ENCODE peak calls at places on chromosome 3, in four cellular contexts. C, N, A and Z are unnamed samples.

GRCh38 chr3:1235526-1236120 is 142.8 kb downstream of the CNTN6 start:
- DNase-seq in C (no peak), N (no peak), A (no peak), Z (no peak)

GRCh38 chr3:66504761-66505641 is 4.2 kb upstream of the LRIG1 start:
- DNase-seq in C (no peak), N (no peak), A (no peak), Z (peak; percentile 38)

GRCh38 chr3:101873619-101874018 is 24.3 kb downstream of the NFKBIZ start:
- DNase-seq in A (peak; percentile 63), N (no peak), C (peak; percentile 75), Z (no peak)

GRCh38 chr3:186411089-186411488 is 49.1 kb upstream of the DGKG start:
- DNase-seq in N (no peak), A (no peak), C (no peak), Z (no peak)

GRCh38 chr3:186361612-186362408 is at the start of gene DGKG:
- DNase-seq in C (peak; percentile 29), N (no peak), A (no peak), Z (no peak)

GRCh38 chr3:6542795-6543194 is 318.1 kb upstream of the GRM7 start:
- DNase-seq in N (no peak), C (no peak), A (no peak), Z (no peak)

GRCh38 chr3:79003994-79004393 is 763.8 kb downstream of the ROBO1 start:
- DNase-seq in A (no peak), C (no peak), N (no peak), Z (no peak)

GRCh38 chr3:129890125-129890524 is 3.4 kb downstream of the TMCC1 start:
- DNase-seq in N (no peak), C (no peak), A (peak; percentile 78), Z (no peak)

GRCh38 chr3:197372076-197372661 is 73.8 kb upstream of the DLG1 start:
- DNase-seq in N (no peak), C (peak; percentile 98), A (no peak), Z (peak; percentile 88)

GRCh38 chr3:79490165-79491028 is 277.4 kb downstream of the ROBO1 start:
- DNase-seq in C (no peak), A (peak; percentile 48), N (no peak), Z (no peak)

GRCh38 chr3:4986611-4987373 is 7.6 kb downstream of the BHLHE40 start:
- DNase-seq in N (peak; percentile 98), A (peak; percentile 97), C (peak; percentile 98), Z (peak; percentile 98)

GRCh38 chr3:62757045-62757444 is 118.2 kb downstream of the CADPS start:
- DNase-seq in A (no peak), N (no peak), C (no peak), Z (no peak)

GRCh38 chr3:151918253-151919029 is 45.0 kb downstream of the SUCNR1 start:
- DNase-seq in N (peak; percentile 50), A (peak; percentile 72), C (peak; percentile 79), Z (peak; percentile 53)

GRCh38 chr3:194637066-194637465 is 3.8 kb upstream of the TMEM44 start:
- DNase-seq in A (no peak), C (peak; percentile 24), N (no peak), Z (no peak)

GRCh38 chr3:51942603-51943450 is 664 bp downstream of the PARP3 start:
- DNase-seq in A (peak; percentile 23), N (peak; percentile 26), C (peak; percentile 70), Z (peak; percentile 63)

GRCh38 chr3:185460719-185461350 is 38.0 kb downstream of the TMEM41A start:
- DNase-seq in C (peak; percentile 75), N (peak; percentile 32), A (peak; percentile 37), Z (no peak)

GRCh38 chr3:23594066-23594465 is 211.7 kb upstream of the UBE2E1 start:
- DNase-seq in N (no peak), A (no peak), C (no peak), Z (no peak)

GRCh38 chr3:54649551-54649950 is 278.3 kb downstream of the LRTM1 start:
- DNase-seq in N (no peak), A (no peak), C (no peak), Z (no peak)

GRCh38 chr3:102444101-102444500 is 9.3 kb downstream of the ZPLD1 start:
- DNase-seq in N (no peak), C (no peak), A (no peak), Z (no peak)

GRCh38 chr3:11380314-11380713 is 108.1 kb downstream of the ATG7 start:
- DNase-seq in A (peak; percentile 42), N (no peak), C (no peak), Z (peak; percentile 21)

GRCh38 chr3:87426916-87427315 is 150.5 kb upstream of the POU1F1 start:
- DNase-seq in C (peak; percentile 40), A (peak; percentile 55), N (no peak), Z (no peak)

GRCh38 chr3:81218023-81218422 is 543.4 kb downstream of the GBE1 start:
- DNase-seq in A (peak; percentile 41), N (no peak), C (peak; percentile 73), Z (peak; percentile 44)

GRCh38 chr3:46065751-46066256 is 38.5 kb upstream of the XCR1 start:
- DNase-seq in N (no peak), A (no peak), C (no peak), Z (no peak)

GRCh38 chr3:14811733-14812132 is 7.0 kb upstream of the FGD5 start:
- DNase-seq in C (no peak), N (no peak), A (peak; percentile 75), Z (no peak)

GRCh38 chr3:14810070-14810732 is 8.6 kb upstream of the FGD5 start:
- DNase-seq in A (peak; percentile 81), N (no peak), C (no peak), Z (peak; percentile 54)

GRCh38 chr3:14808502-14809266 is 10.1 kb upstream of the FGD5 start:
- DNase-seq in C (no peak), A (no peak), N (no peak), Z (no peak)

GRCh38 chr3:14812196-14812785 is 6.5 kb upstream of the FGD5 start:
- DNase-seq in A (peak; percentile 67), N (no peak), C (no peak), Z (no peak)

DNA sequence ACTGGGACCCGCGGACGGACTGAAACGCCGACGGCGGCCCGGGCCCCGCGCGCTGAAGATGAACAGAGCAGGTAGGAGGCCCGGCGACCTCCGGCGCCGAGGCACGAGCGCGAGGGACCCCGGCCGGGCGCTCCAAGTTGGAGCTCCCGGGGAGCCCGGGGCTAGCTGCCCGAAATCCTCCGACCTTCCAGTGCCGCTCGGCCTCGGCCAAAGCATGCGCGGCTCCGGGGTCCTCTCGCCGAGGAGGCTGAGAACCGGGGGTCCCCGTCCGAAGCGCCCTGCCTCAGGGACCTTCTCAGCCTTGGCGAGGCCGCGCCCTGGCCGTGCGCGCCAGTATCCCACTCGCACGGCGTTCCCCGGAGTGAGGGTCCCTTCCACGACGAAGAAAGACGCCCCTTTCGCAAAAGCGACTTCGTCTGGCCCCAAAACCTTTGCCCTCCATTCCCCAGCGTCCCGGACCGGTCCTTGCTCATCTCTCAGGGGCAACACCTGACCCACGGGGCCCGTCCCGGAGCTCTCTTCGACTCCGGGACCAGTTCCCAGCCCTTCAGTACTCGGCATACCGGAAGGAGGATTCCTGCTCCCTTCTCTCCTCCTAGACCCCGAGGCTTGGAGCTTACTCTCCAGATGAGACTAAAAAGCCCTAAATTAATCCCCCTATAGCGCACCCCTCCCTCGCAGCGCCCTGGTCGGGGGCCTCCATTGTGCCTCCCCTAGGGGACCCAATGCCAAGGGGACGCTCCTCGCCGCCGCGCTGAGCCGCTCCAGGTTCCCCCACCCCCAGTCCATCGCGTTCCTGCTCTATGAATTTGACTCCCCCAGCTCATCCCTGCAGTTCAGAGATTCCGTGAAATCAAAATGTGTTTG is 7.7 kb upstream of the FGD5 start:
- DNase-seq in N (no peak), C (no peak), A (peak; percentile 53), Z (no peak)
- TF ChIP-seq EZH2 in N (no peak), C (no peak), A (no peak), Z (no peak)

GRCh38 chr3:53588122-53588521 is 93.7 kb downstream of the CACNA1D start:
- DNase-seq in A (no peak), C (peak; percentile 69), N (no peak), Z (no peak)
- TF ChIP-seq CTCF in A (no peak), C (no peak), N (no peak), Z (no peak)

GRCh38 chr3:153357436-153357835 is 195.4 kb downstream of the RAP2B start:
- DNase-seq in N (no peak), A (no peak), C (peak; percentile 46), Z (no peak)

GRCh38 chr3:153354641-153355040 is 192.6 kb downstream of the RAP2B start:
- DNase-seq in A (no peak), N (no peak), C (no peak), Z (no peak)

GRCh38 chr3:153355559-153355958 is 193.5 kb downstream of the RAP2B start:
- DNase-seq in A (no peak), C (no peak), N (no peak), Z (no peak)

GRCh38 chr3:153356908-153357307 is 194.9 kb downstream of the RAP2B start:
- DNase-seq in A (no peak), C (no peak), N (no peak), Z (no peak)
- H4K20me1 ChIP-seq in A (no peaks in the 10 kb centered on the region), C (no peaks in the 10 kb centered on the region), N (no peaks in the 10 kb centered on the region), Z (no peaks in the 10 kb centered on the region)

GRCh38 chr3:50155891-50156290 is 767 bp downstream of the SEMA3F start:
- DNase-seq in N (no peak), A (peak; percentile 42), C (no peak), Z (no peak)
- TF ChIP-seq EZH2 in N (no peak), A (no peak), C (no peak), Z (peak; percentile 54)

GRCh38 chr3:133821767-133822638 is 16.4 kb downstream of the SRPRB start:
- DNase-seq in N (peak; percentile 55), C (peak; percentile 66), A (peak; percentile 44), Z (peak; percentile 46)
- TF ChIP-seq CTCF in N (peak; percentile 29), C (no peak), A (no peak), Z (peak; percentile 17)

GRCh38 chr3:13781417-13781816 is 98.5 kb downstream of the WNT7A start:
- DNase-seq in C (no peak), A (no peak), N (no peak), Z (no peak)

GRCh38 chr3:13780432-13781173 is 99.3 kb downstream of the WNT7A start:
- DNase-seq in A (no peak), N (no peak), C (no peak), Z (no peak)

GRCh38 chr3:13785351-13785750 is 94.5 kb downstream of the WNT7A start:
- DNase-seq in C (no peak), N (no peak), A (no peak), Z (no peak)

GRCh38 chr3:13783556-13783955 is 96.3 kb downstream of the WNT7A start:
- DNase-seq in C (no peak), A (no peak), N (no peak), Z (no peak)

DNA sequence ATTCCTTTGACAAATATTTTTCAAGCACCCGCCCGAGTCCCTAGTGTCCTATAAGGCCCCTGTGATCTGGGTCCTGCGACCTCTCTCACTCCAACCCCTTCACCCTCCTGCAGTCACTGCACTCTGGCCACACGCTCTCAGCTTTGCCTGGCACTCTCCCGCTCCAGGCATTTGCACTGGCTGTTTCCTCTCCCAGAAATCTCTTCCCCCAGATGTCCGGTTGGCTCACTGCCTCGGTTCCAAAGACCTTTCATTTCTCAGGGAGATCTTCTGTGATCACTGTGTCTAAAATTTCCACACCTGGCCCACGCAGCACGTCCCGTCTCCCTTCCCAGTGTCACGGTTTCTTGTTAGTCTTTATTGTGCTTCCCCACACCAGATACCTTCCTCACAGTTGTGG is 97.4 kb downstream of the WNT7A start:
- DNase-seq in C (no peak), A (peak; percentile 5), N (no peak), Z (no peak)
- H4K20me1 ChIP-seq in C (no peaks in the 10 kb centered on the region), A (no peaks in the 10 kb centered on the region), N (no peaks in the 10 kb centered on the region), Z (no peaks in the 10 kb centered on the region)